ENCODE peak calls at places on chromosomes 2 and 18, in five cellular contexts. G, U, V, M and N are unnamed samples.

GRCh38 chr18:24231773-24232735 is 93.2 kb downstream of the CABYR start:
- DNase-seq in G (no peak), U (no peak), V (peak), M (no peak), N (no peak)

GRCh38 chr2:36376319-36376765 is 20.8 kb downstream of the CRIM1 start:
- DNase-seq in G (no peak), U (no peak), V (peak), M (no peak), N (no peak)

GRCh38 chr2:120245520-120245835 is 7.2 kb upstream of the RALB start:
- DNase-seq in G (no peak), U (peak), V (no peak), M (no peak), N (peak)

GRCh38 chr18:31591113-31591512 is 564 bp upstream of the TTR start:
- DNase-seq in G (no peak), U (no peak), V (no peak), M (no peak), N (no peak)

GRCh38 chr2:217799553-217800432 is 203.0 kb downstream of the TNS1 start:
- DNase-seq in G (no peak), U (no peak), V (no peak), M (no peak), N (no peak)

GRCh38 chr2:48113767-48114166 is 207.5 kb upstream of the FBXO11 start:
- DNase-seq in G (no peak), U (no peak), V (no peak), M (no peak), N (no peak)

GRCh38 chr2:25250331-25251031 is 82.1 kb upstream of the POMC start:
- DNase-seq in G (no peak), U (peak), V (peak), M (no peak), N (peak)

GRCh38 chr2:203018181-203018580 is 3.5 kb downstream of the NBEAL1 start:
- DNase-seq in G (no peak), U (no peak), V (no peak), M (no peak), N (no peak)

GRCh38 chr18:27715751-27716150 is 461.2 kb downstream of the CDH2 start:
- DNase-seq in G (no peak), U (peak), V (peak), M (no peak), N (no peak)